ENCODE peak calls at places on chromosomes 12 and 14, in ten cellular contexts. M is gastrocnemius medialis; D is CD8-positive, alpha-beta T cell; L is astrocyte; E is neuronal stem cell; S is fibroblast of lung; N is cardiac muscle cell; R is heart right ventricle; X is SK-N-SH; Z is pancreas. V is an unnamed sample. For H3K4me1, the result is how much of the 10 kb centered on the place peaks cover.

GRCh38 chr12:72057330-72057911 is 118.8 kb downstream of the TPH2 start:
- DNase-seq in N (peak), S (peak), D (no peak), L (peak), M (no peak), R (no peak), Z (no peak), X (no peak), E (no peak), V (no peak)

GRCh38 chr12:132018193-132018916 is 68.6 kb downstream of the EP400 start:
- DNase-seq in Z (no peak), M (no peak), L (no peak), X (no peak), N (no peak), R (no peak), E (no peak), S (peak), D (no peak), V (no peak)

GRCh38 chr14:100581228-100582145 is 5.7 kb downstream of the BEGAIN start:
- DNase-seq in N (no peak), L (no peak), R (no peak), X (peak), S (no peak), E (no peak), Z (no peak), D (no peak), M (no peak), V (no peak)

GRCh38 chr12:78118036-78118435 is 287.3 kb downstream of the NAV3 start:
- DNase-seq in M (no peak), D (no peak), X (peak), N (no peak), E (no peak), R (no peak), L (no peak), Z (no peak), S (no peak), V (no peak)

GRCh38 chr12:86774841-86775386 is 518.7 kb upstream of the MGAT4C start:
- DNase-seq in X (no peak), D (no peak), S (peak), L (peak), R (no peak), M (no peak), E (no peak), Z (no peak), N (peak), V (no peak)

GRCh38 chr12:89162704-89163261 is 189.5 kb downstream of the DUSP6 start:
- DNase-seq in L (peak), E (no peak), Z (peak), N (peak), M (peak), R (peak), S (peak), X (no peak), D (no peak), V (no peak)

GRCh38 chr12:28415755-28416154 is 225.5 kb downstream of the CCDC91 start:
- DNase-seq in L (peak), R (no peak), E (no peak), S (peak), X (no peak), D (no peak), M (no peak), N (peak), Z (no peak), V (no peak)

GRCh38 chr12:95201056-95201670 is 16.1 kb downstream of the FGD6 start:
- DNase-seq in N (peak), M (no peak), R (no peak), D (no peak), Z (no peak), E (no peak), S (peak), X (no peak), L (peak), V (no peak)

GRCh38 chr12:14514154-14514842 is 53.4 kb downstream of the PLBD1 start:
- DNase-seq in Z (peak), M (no peak), N (peak), E (no peak), X (peak), L (peak), S (peak), D (no peak), R (peak), V (no peak)

GRCh38 chr14:51022769-51023168 is 72.1 kb downstream of the TRIM9 start:
- DNase-seq in R (no peak), L (no peak), E (no peak), D (no peak), M (no peak), N (no peak), X (no peak), Z (no peak), S (no peak), V (no peak)

GRCh38 chr14:51020024-51020710 is 74.7 kb downstream of the TRIM9 start:
- DNase-seq in S (peak), E (no peak), Z (no peak), R (no peak), D (no peak), X (peak), L (peak), M (no peak), N (peak), V (no peak)

GRCh38 chr14:51023964-51024363 is 70.9 kb downstream of the TRIM9 start:
- DNase-seq in E (no peak), S (peak), D (no peak), L (peak), X (no peak), R (no peak), Z (no peak), N (no peak), M (no peak), V (no peak)

GRCh38 chr14:51028851-51029754 is 65.8 kb downstream of the TRIM9 start:
- DNase-seq in L (peak), Z (no peak), N (peak), E (no peak), R (no peak), X (no peak), M (no peak), D (no peak), S (peak), V (no peak)

GRCh38 chr14:51024377-51024776 is 70.5 kb downstream of the TRIM9 start:
- DNase-seq in D (no peak), Z (no peak), N (no peak), E (no peak), L (no peak), R (no peak), M (no peak), S (no peak), X (no peak), V (no peak)
- H3K27ac ChIP-seq in D (no peak), Z (no peak), N (no peak), E (no peak), L (no peak), R (no peak), M (no peak), S (no peak), X (peak), V (no peak)

GRCh38 chr12:121788176-121788818 is 5.2 kb downstream of the RHOF start:
- DNase-seq in S (no peak), Z (no peak), R (no peak), N (no peak), D (no peak), E (no peak), M (no peak), L (no peak), X (no peak), V (no peak)

GRCh38 chr12:121787063-121787774 is 6.3 kb downstream of the RHOF start:
- DNase-seq in S (no peak), X (no peak), R (no peak), M (no peak), Z (peak), E (no peak), L (no peak), D (no peak), N (no peak), V (no peak)

GRCh38 chr12:121791671-121792496 is 1.6 kb downstream of the RHOF start:
- DNase-seq in X (no peak), R (no peak), S (no peak), D (no peak), Z (no peak), E (no peak), N (no peak), L (no peak), M (no peak), V (peak)

GRCh38 chr12:121789800-121790748 is 3.4 kb downstream of the RHOF start:
- DNase-seq in L (no peak), S (no peak), R (peak), X (no peak), E (no peak), N (peak), M (no peak), Z (peak), D (peak), V (peak)

DNA sequence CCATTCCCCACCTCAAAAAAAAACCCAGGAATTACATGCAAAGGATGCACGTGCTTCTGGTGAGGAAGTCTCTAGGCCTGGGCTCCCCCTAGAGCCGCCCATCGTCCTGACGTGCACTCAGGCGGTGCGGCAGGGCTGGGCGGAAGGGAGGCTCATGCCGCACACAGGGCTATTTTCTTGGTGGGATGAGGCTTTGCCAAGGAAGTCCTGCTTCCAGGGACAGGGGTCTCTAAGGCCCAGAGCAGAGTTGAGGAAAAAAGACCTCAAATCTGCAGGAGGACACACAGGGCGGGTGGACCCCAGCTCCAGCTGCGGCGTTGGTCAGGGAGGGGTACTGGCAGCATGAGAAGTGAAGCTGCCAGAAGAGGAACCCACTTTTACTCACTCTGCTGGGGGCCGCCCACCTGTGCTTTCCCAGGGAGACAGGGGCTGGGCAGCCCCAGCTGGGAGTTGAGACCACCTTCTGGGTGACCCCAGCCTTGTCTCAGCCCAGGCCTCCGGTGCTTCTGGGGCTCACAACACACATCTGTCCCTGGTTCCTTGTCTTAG is 4.2 kb downstream of the RHOF start:
- DNase-seq in Z (no peak), S (no peak), D (no peak), M (no peak), X (no peak), L (no peak), E (no peak), N (no peak), R (no peak), V (no peak)
- H3K4me1 ChIP-seq in Z (under half), S (under half), D (half or more), M (under half), X (under half), L (under half), E (under half), N (under half), R (under half), V (half or more)

GRCh38 chr12:2080604-2081003 is 27.8 kb downstream of the CACNA1C start:
- DNase-seq in S (no peak), L (no peak), M (no peak), N (no peak), E (no peak), D (no peak), R (no peak), X (no peak), Z (no peak), V (no peak)

GRCh38 chr12:2083008-2083407 is 30.2 kb downstream of the CACNA1C start:
- DNase-seq in D (no peak), L (no peak), E (no peak), N (no peak), Z (no peak), S (peak), M (no peak), X (no peak), R (no peak), V (no peak)

GRCh38 chr12:2082321-2082720 is 29.5 kb downstream of the CACNA1C start:
- DNase-seq in N (no peak), D (no peak), X (no peak), S (no peak), E (no peak), Z (no peak), L (no peak), R (no peak), M (no peak), V (no peak)

GRCh38 chr12:2084553-2085296 is 31.9 kb downstream of the CACNA1C start:
- DNase-seq in R (peak), L (peak), S (peak), D (no peak), Z (no peak), X (no peak), N (peak), E (no peak), M (no peak), V (no peak)

GRCh38 chr12:2083561-2083960 is 30.8 kb downstream of the CACNA1C start:
- DNase-seq in D (no peak), L (peak), E (no peak), M (no peak), X (no peak), N (no peak), R (no peak), Z (no peak), S (peak), V (no peak)
- H3K27ac ChIP-seq in D (no peak), L (no peak), E (no peak), M (no peak), X (no peak), N (peak), R (peak), Z (no peak), S (no peak), V (no peak)

GRCh38 chr12:124506832-124507153 is 60.6 kb downstream of the NCOR2 start:
- DNase-seq in X (no peak), D (no peak), E (no peak), M (no peak), S (no peak), N (no peak), Z (no peak), R (no peak), L (no peak), V (no peak)
- H3K4me1 ChIP-seq in X (half or more), D (under half), E (under half), M (half or more), S (under half), N (half or more), Z (under half), R (half or more), L (half or more), V (under half)

DNA sequence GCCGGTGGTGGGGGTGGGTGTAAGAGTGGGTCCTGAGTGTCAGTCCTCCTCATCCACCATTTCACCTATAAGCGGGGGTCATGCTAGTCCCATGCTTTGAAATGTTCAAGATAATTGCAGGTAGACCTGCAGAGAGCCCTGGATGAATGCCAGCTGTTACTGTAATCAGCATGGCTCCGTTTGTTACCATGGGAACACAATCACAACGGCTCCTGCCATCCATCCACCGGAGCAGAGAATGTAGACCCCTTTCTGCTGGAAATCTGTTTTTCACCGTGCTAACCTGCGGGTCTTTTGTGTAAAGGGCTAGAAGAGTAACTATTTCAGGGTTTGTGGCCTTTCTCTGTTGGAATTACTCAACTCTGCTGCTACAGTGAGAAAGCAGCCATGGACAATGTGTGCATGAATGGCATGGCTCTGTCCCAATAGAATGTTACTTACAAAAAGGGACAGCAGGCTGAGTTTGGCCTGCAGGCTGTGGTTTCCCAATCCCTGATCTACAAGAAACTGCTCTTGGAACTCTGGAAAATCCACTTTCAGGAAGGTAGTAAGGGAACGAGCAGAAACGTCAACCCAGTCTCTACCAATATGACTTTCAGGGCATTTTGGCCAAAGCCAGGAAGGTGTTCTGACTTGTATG is 36.1 kb downstream of the KCTD10 start:
- DNase-seq in E (no peak), Z (no peak), N (peak), S (no peak), D (no peak), R (no peak), M (no peak), X (peak), L (no peak), V (no peak)
- H3K27ac ChIP-seq in E (no peak), Z (no peak), N (peak), S (no peak), D (no peak), R (no peak), M (no peak), X (no peak), L (no peak), V (no peak)

DNA sequence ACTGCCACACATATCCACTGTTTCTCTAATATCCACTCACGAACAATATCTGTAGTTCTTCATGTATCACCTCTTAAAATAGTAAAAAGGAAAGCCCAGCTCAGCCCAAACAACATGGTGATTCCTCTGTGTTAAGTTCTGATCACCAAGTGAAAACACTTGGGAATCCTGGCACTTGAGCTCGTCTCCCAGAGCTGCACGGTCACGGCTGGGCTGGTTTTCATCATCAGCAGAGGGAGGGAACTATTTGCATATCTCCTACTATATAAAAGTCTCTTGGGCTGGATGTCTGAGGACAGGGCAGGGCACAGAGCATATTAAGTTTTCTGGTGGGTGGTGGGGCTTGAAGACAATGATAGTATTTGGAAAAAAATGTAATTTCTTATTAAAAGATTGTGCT is 870.6 kb downstream of the TMEM121 start:
- DNase-seq in N (no peak), D (no peak), S (no peak), X (no peak), E (no peak), R (no peak), Z (no peak), M (no peak), L (no peak), V (no peak)
- H3K4me1 ChIP-seq in N (under half), D (under half), S (under half), X (under half), E (under half), R (under half), Z (under half), M (under half), L (under half), V (under half)

V was measured in effector memory CD4-positive, alpha-beta T cell.